ENCODE peak calls at places on chromosomes 11 and 22, in nine cellular contexts. P is MM.1S; G is OCI-LY7; M is psoas muscle; F is IMR-90; J is ovary; E is K562; V is mammary epithelial cell; A is CD8-positive, alpha-beta T cell. D is an unnamed sample. For H3K4me1, the result is how much of the 10 kb centered on the place peaks cover.

GRCh38 chr22:33038131-33038772 is 19.9 kb downstream of the SYN3 start:
- DNase-seq in P (no peak), G (no peak), M (no peak), F (no peak), J (no peak), E (no peak), V (peak), A (no peak), D (no peak)

GRCh38 chr11:134412508-134413333 is 679 bp upstream of the B3GAT1 start:
- DNase-seq in P (no peak), G (no peak), M (no peak), F (no peak), J (peak), E (no peak), V (no peak), A (no peak), D (no peak)

GRCh38 chr22:30159561-30160353 is 79.5 kb downstream of the HORMAD2 start:
- DNase-seq in P (no peak), G (no peak), M (no peak), F (peak), J (no peak), E (no peak), V (peak), A (no peak), D (peak)

GRCh38 chr11:123798079-123798478 is 8.1 kb downstream of the OR6M1 start:
- DNase-seq in P (no peak), G (no peak), M (no peak), F (no peak), J (no peak), E (no peak), V (no peak), A (no peak), D (no peak)

GRCh38 chr11:105610796-105611361 is 1.0 kb downstream of the GRIA4 start:
- DNase-seq in P (no peak), G (no peak), M (no peak), F (no peak), J (no peak), E (no peak), V (no peak), A (no peak), D (no peak)

GRCh38 chr11:108241370-108242037 is 18.6 kb downstream of the ATM start:
- DNase-seq in P (no peak), G (no peak), M (no peak), F (peak), J (no peak), E (no peak), V (no peak), A (no peak), D (no peak)

GRCh38 chr22:29603358-29604191 is at the start of gene NF2:
- DNase-seq in P (peak), G (peak), M (peak), F (peak), J (peak), E (peak), V (peak), A (peak), D (peak)

GRCh38 chr11:37506516-37506915 is 908.5 kb upstream of the RAG2 start:
- DNase-seq in P (no peak), G (no peak), M (no peak), F (no peak), J (no peak), E (no peak), V (no peak), A (no peak), D (no peak)

GRCh38 chr22:45218974-45219373 is 21.7 kb downstream of the KIAA0930 start:
- DNase-seq in P (no peak), G (peak), M (no peak), F (peak), J (no peak), E (no peak), V (no peak), A (no peak), D (no peak)

GRCh38 chr11:74134661-74135515 is 35.9 kb downstream of the C2CD3 start:
- DNase-seq in P (no peak), G (no peak), M (no peak), F (peak), J (no peak), E (peak), V (peak), A (no peak), D (peak)

GRCh38 chr11:47185305-47186075 is 744 bp downstream of the PACSIN3 start:
- DNase-seq in P (no peak), G (no peak), M (peak), F (peak), J (peak), E (peak), V (peak), A (no peak), D (peak)

GRCh38 chr11:75100314-75100713 is 3.6 kb upstream of the OR2AT4 start:
- DNase-seq in P (peak), G (peak), M (no peak), F (peak), J (no peak), E (peak), V (peak), A (no peak), D (no peak)

GRCh38 chr11:59102259-59102765 is 4.7 kb upstream of the FAM111B start:
- DNase-seq in P (peak), G (peak), M (peak), F (peak), J (no peak), E (peak), V (peak), A (peak), D (no peak)

GRCh38 chr22:21042978-21043855 is 2.5 kb upstream of the LRRC74B start:
- DNase-seq in P (no peak), G (no peak), M (peak), F (no peak), J (no peak), E (peak), V (no peak), A (no peak), D (no peak)

GRCh38 chr11:28227460-28227859 is 119.3 kb downstream of the METTL15 start:
- DNase-seq in P (no peak), G (no peak), M (no peak), F (no peak), J (no peak), E (no peak), V (no peak), A (no peak), D (no peak)

GRCh38 chr22:40018051-40018450 is 23.3 kb downstream of the FAM83F start:
- DNase-seq in P (no peak), G (no peak), M (no peak), F (no peak), J (no peak), E (no peak), V (no peak), A (no peak), D (no peak)

GRCh38 chr11:82003671-82004148 is 730.0 kb downstream of the FAM181B start:
- DNase-seq in P (no peak), G (no peak), M (no peak), F (no peak), J (no peak), E (no peak), V (peak), A (no peak), D (no peak)

GRCh38 chr11:45322891-45323597 is 36.9 kb upstream of the SYT13 start:
- DNase-seq in P (no peak), G (no peak), M (no peak), F (no peak), J (no peak), E (no peak), V (no peak), A (no peak), D (no peak)

GRCh38 chr11:9276571-9276970 is 11.4 kb upstream of the DENND5A start:
- DNase-seq in P (no peak), G (peak), M (no peak), F (no peak), J (no peak), E (peak), V (no peak), A (no peak), D (no peak)

DNA sequence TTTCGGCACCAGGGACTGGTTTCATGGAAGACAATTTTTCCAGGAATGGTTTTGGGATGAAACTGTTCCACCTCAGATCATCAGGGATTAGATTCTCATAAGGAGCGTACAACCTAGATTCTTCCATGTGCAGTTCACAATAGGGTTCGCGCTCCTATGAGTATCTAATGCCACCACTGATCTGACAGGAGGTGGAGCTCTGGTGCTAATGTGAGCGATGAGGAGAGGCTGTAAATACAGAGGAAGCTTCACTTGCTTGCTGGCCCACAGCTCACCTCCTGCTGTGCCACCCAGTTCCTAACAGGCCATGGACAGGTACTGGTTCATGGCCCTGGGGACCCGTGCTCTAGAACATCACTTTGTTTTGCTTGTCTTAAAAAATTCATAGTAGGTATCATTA is 41.8 kb upstream of the AMPD3 start:
- DNase-seq in P (peak), G (peak), M (no peak), F (peak), J (no peak), E (peak), V (peak), A (no peak), D (no peak)
- TF ChIP-seq CTCF in P (peak), G (peak), M (no peak), F (peak), J (no peak), E (peak), V (no peak), A (peak), D (peak)

DNA sequence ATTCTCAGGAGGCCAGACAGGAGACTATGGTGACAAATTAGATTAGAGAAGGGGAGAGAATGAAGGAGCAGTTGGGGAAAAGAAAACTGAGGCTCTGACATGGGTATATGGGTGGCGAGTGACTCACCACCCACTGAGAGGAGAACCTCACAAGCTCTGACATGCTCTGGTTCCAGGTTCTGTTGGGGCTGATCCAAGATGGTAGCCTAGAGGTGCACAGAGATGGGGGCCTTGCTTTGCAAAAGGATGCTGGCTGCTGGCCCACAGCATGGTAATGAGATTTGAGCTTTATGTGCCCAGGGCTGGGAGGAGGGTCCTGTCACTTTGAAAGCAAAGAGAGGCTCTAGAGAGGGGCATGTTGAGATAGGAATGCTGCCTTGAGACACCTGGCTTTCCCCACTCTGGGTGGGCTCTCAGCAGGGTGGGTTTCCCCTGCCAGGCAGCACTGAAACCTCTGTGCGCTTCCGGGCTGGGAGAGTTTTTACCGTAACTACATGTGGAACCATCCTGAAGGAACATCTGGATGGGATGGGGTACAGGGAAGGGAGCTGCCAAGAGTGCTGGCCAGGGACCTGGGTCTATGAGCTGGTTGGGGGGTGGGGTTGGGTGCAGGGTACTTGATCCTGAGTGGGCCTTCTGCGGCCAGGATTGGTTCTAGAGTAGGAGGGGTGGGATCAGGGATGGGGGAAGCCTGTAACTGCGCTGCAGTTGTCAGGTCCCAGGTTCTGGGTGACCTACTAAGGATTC is 1.2 kb upstream of the GRK2 start:
- DNase-seq in P (no peak), G (no peak), M (peak), F (no peak), J (no peak), E (no peak), V (peak), A (no peak), D (no peak)
- H3K4me1 ChIP-seq in P (under half), G (half or more), M (under half), F (under half), J (under half), E (half or more), V (half or more), A (half or more), D (under half)

DNA sequence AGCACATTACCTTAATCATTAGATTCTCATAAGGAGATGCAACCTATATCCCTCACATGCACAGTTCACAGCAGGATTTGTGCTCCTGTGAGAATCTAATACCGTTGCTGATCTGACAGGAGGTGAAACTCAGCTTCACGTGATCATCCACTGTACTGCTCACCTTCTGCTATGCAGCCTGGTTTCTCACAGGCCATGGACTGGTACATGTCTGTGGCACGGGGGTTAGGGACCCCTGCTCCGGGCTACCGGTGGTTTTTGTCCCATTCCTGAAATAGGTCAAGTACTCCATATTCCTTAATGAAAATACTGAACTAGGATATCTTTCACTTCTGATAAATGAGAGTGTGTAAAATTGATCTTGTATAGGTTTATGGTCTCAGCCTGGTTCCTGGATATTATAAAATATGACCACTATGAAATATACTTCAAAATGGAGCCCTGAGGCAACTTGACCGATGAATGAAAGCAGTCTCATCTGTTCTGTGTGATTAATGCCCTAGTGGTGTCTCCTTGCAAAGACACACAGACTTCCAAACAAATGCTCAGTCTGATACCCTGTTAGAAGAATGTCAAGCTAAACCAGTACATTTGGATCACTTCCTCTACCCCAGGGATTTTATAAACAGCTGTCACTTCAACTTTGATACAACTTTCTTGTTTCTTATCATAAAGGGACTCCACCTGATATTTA is 492.9 kb upstream of the ANO3 start:
- DNase-seq in P (no peak), G (no peak), M (no peak), F (no peak), J (no peak), E (no peak), V (no peak), A (no peak), D (no peak)
- TF ChIP-seq CTCF in P (no peak), G (peak), M (no peak), F (no peak), J (no peak), E (no peak), V (no peak), A (no peak), D (no peak)

GRCh38 chr22:26483439-26484359 is at the start of the genes HPS4 and SRRD:
- DNase-seq in P (peak), G (peak), M (peak), F (peak), J (peak), E (peak), V (peak), A (peak), D (peak)
- H3K4me1 ChIP-seq in P (half or more), G (half or more), M (half or more), F (under half), J (under half), E (under half), V (under half), A (half or more), D (under half)

DNA sequence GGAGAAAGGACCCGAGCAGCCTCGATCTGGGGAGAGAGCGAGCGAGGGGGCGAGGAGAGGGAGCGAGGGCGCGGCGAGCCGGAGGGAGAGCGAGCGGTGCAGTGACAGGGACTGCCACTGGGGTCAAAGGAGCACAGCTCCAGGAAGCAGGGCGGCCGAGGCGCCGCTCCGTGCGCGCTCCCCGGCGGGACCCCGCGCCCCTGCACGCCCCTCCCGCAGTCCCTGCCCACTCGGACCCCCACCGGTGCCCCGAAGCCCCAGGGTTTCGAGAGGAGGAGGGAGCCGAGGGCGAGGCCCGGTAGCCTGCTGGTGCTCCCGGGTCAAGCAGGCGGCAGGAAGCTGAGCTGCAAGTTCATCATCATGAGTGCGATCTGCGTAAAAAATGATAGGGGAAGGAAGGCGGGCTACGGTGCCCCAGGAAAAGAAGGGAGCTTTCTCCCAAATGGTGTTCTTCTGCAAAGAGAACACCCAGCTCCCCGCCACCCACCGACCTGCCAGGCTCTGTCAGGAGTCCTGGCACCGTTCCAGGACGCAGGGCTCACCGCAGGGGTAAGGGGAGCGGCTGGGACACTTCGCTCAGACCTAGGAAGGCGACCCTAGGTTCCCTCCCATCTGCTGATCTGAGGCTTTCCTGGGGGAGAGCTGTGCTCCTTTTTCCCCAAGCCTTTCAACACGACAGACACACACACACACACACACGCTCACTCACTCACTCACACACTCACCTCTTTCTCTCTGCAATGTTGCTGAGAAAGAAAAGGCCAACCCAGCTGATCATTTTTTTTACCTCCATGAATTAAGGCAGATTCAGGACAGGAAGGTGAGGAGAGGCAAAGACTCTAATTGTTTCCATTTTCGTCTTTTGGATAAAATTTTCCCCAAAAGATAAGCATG is at the start of gene MPPED2:
- DNase-seq in P (peak), G (no peak), M (peak), F (no peak), J (peak), E (peak), V (no peak), A (no peak), D (peak)
- TF ChIP-seq CTCF in P (peak), G (no peak), M (peak), F (no peak), J (no peak), E (no peak), V (no peak), A (no peak), D (peak)

D was measured in Caco-2.